ENCODE peak calls at places on chromosomes 1 and 21, in ten cellular contexts. Q is esophagus squamous epithelium; R is type B pancreatic cell; Z is activated T-cell treated with anti-CD3 and anti-CD28 coated beads, Interleukin-2, amount 50 U/mL, for 72 hours; J is stimulated activated CD4-positive, alpha-beta T cell treated with anti-CD3 and anti-CD28 coated beads, Interleukin-15, amount 100 ng/mL, for 24 hours; I is lung; T is HuH-7; W is stimulated activated naive CD8-positive, alpha-beta T cell treated with anti-CD3 and anti-CD28 coated beads, Interleukin-15, Interleukin-2, amounts not matched to agents 100 U/mL and 50 U/mL, for 24 hours; E is effector memory CD8-positive, alpha-beta T cell; B is psoas muscle. A is an unnamed sample.

GRCh38 chr1:19765623-19766022 is 34.1 kb downstream of the TMCO4 start:
- DNase-seq in Q (no peak), R (no peak), Z (peak; percentile 35), J (peak; percentile 69), I (no peak), T (no peak), W (peak; percentile 34), E (no peak), B (no peak), A (peak; percentile 72)

GRCh38 chr1:9714257-9714718 is 62.8 kb downstream of the PIK3CD start:
- DNase-seq in Q (no peak), R (no peak), Z (no peak), J (no peak), I (no peak), T (no peak), W (no peak), E (no peak), B (no peak), A (no peak)

GRCh38 chr1:119915517-119915916 is 19.2 kb upstream of the ADAM30 start:
- DNase-seq in Q (no peak), R (no peak), Z (no peak), J (no peak), I (no peak), T (no peak), W (no peak), E (no peak), B (no peak), A (no peak)

GRCh38 chr21:37498664-37499063 is 132.1 kb downstream of the DYRK1A start:
- DNase-seq in Q (no peak), R (no peak), Z (no peak), J (no peak), I (no peak), T (no peak), W (no peak), E (no peak), B (no peak), A (no peak)

GRCh38 chr1:85374160-85374559 is 90.8 kb downstream of the DDAH1 start:
- DNase-seq in Q (no peak), R (no peak), Z (no peak), J (no peak), I (no peak), T (no peak), W (no peak), E (no peak), B (no peak), A (no peak)

GRCh38 chr1:203268901-203269653 is 36.2 kb upstream of the BTG2 start:
- DNase-seq in Q (no peak), R (peak; percentile 62), Z (peak; percentile 68), J (peak; percentile 48), I (no peak), T (peak; percentile 74), W (peak; percentile 43), E (peak; percentile 60), B (no peak), A (peak; percentile 54)

GRCh38 chr1:235997916-235998315 is 67.0 kb downstream of the NID1 start:
- DNase-seq in Q (no peak), R (no peak), Z (no peak), J (no peak), I (no peak), T (no peak), W (no peak), E (no peak), B (no peak), A (no peak)

GRCh38 chr1:192476802-192477298 is 98.7 kb upstream of the RGS1 start:
- DNase-seq in Q (no peak), R (no peak), Z (peak; percentile 36), J (peak; percentile 11), I (peak; percentile 39), T (no peak), W (no peak), E (no peak), B (no peak), A (peak; percentile 32)

GRCh38 chr21:44836666-44837471 is 19.0 kb upstream of the SUMO3 start:
- DNase-seq in Q (no peak), R (no peak), Z (no peak), J (no peak), I (no peak), T (peak; percentile 65), W (no peak), E (no peak), B (peak; percentile 45), A (no peak)

GRCh38 chr1:45172764-45173163 is 33.6 kb downstream of the ZSWIM5 start:
- DNase-seq in Q (no peak), R (no peak), Z (no peak), J (no peak), I (no peak), T (no peak), W (no peak), E (no peak), B (no peak), A (no peak)

GRCh38 chr21:46366561-46366960 is 42.6 kb downstream of the PCNT start:
- DNase-seq in Q (no peak), R (no peak), Z (no peak), J (no peak), I (no peak), T (no peak), W (no peak), E (no peak), B (no peak), A (no peak)

GRCh38 chr1:156100205-156100995 is 14.1 kb upstream of the LMNA start:
- DNase-seq in Q (no peak), R (no peak), Z (no peak), J (no peak), I (no peak), T (no peak), W (no peak), E (no peak), B (no peak), A (peak; percentile 47)

GRCh38 chr1:17833661-17834501 is 78.7 kb downstream of the ACTL8 start:
- DNase-seq in Q (no peak), R (no peak), Z (no peak), J (no peak), I (no peak), T (no peak), W (no peak), E (no peak), B (no peak), A (no peak)

GRCh38 chr1:20530261-20530660 is 22.1 kb upstream of the FAM43B start:
- DNase-seq in Q (no peak), R (no peak), Z (no peak), J (no peak), I (no peak), T (no peak), W (no peak), E (no peak), B (no peak), A (no peak)

GRCh38 chr1:179253286-179253972 is 24.0 kb upstream of the ABL2 start:
- DNase-seq in Q (no peak), R (no peak), Z (no peak), J (no peak), I (no peak), T (no peak), W (no peak), E (no peak), B (no peak), A (no peak)

GRCh38 chr1:172966844-172967540 is 83.7 kb downstream of the TNFSF18 start:
- DNase-seq in Q (no peak), R (no peak), Z (no peak), J (peak; percentile 6), I (no peak), T (no peak), W (peak; percentile 11), E (no peak), B (no peak), A (peak; percentile 8)